ENCODE peak calls at places on chromosome 3, in five cellular contexts. M is sigmoid colon, Y is stomach, D is right lobe of liver, E is esophagus squamous epithelium. A is an unnamed sample.

GRCh38 chr3:36688815-36689214 is 75.5 kb downstream of the DCLK3 start:
- DNase-seq in E (no peak), M (no peak), D (no peak), Y (no peak), A (no peak)

GRCh38 chr3:194879126-194879887 is 193.6 kb downstream of the FAM43A start:
- DNase-seq in Y (no peak), E (no peak), D (no peak), M (no peak), A (no peak)

GRCh38 chr3:21561472-21561871 is 189.5 kb downstream of the ZNF385D start:
- DNase-seq in M (no peak), Y (no peak), D (no peak), E (no peak), A (no peak)

GRCh38 chr3:98977520-98977919 is 76.0 kb upstream of the DCBLD2 start:
- DNase-seq in Y (no peak), M (no peak), E (no peak), D (no peak), A (no peak)

GRCh38 chr3:59212128-59212764 is 162.4 kb upstream of the CFAP20DC start:
- DNase-seq in M (no peak), Y (no peak), E (no peak), D (no peak), A (no peak)

GRCh38 chr3:175716451-175716850 is 857.3 kb downstream of the NAALADL2 start:
- DNase-seq in Y (no peak), D (no peak), M (no peak), E (no peak), A (no peak)

GRCh38 chr3:63456901-63457300 is 178.8 kb downstream of the SYNPR start:
- DNase-seq in D (no peak), Y (no peak), M (no peak), E (no peak), A (no peak)

GRCh38 chr3:78972617-78973301 is 795.0 kb downstream of the ROBO1 start:
- DNase-seq in Y (no peak), D (no peak), E (no peak), M (no peak), A (no peak)

GRCh38 chr3:141412936-141413354 is 44.6 kb downstream of the ZBTB38 start:
- DNase-seq in Y (peak; percentile 93), M (peak; percentile 98), D (peak; percentile 95), E (peak; percentile 9), A (peak; percentile 79)

GRCh38 chr3:106692624-106693023 is 684.6 kb upstream of the CCDC54 start:
- DNase-seq in Y (no peak), M (no peak), E (no peak), D (no peak), A (no peak)

GRCh38 chr3:137163241-137163916 is 205.6 kb downstream of the IL20RB start:
- DNase-seq in D (no peak), M (no peak), Y (no peak), E (no peak), A (no peak)

GRCh38 chr3:128548426-128549282 is 55.7 kb upstream of the GATA2 start:
- DNase-seq in D (no peak), E (no peak), M (no peak), Y (peak; percentile 18), A (no peak)

GRCh38 chr3:128382221-128382807 is 84.4 kb downstream of the DNAJB8 start:
- DNase-seq in M (peak; percentile 84), Y (peak; percentile 77), E (no peak), D (peak; percentile 70), A (no peak)

GRCh38 chr3:84692261-84692660 is 266.5 kb upstream of the CADM2 start:
- DNase-seq in E (no peak), M (no peak), D (no peak), Y (no peak), A (no peak)

GRCh38 chr3:79521221-79521848 is 246.5 kb downstream of the ROBO1 start:
- DNase-seq in Y (no peak), D (no peak), M (no peak), E (no peak), A (no peak)

GRCh38 chr3:196821806-196822355 is 45.8 kb upstream of the SENP5 start:
- DNase-seq in D (no peak), Y (no peak), E (no peak), M (no peak), A (no peak)

GRCh38 chr3:9978664-9979349 is 7.8 kb downstream of the EMC3 start:
- DNase-seq in D (no peak), E (no peak), M (no peak), Y (no peak), A (no peak)
- TF ChIP-seq POLR2A in D (no peak), E (no peak), M (no peak), Y (no peak), A (no peak)

DNA sequence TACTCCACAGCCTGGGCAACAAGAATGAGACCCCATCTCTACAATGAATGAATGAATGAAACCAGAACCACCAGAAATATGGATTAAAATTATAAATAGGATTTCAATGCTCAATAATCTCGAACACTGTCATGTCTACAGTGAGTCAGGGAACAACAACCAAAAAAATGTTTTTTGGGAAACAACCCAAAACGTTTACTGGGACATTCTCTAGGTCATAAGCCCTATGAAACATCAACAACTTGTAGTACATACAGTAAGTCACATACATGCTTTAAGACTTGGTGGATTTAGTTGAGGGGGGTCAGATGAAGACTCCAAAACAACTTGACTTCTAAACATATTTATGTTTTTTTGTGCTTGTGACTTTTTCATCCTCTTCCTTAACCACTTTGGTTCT is 511.2 kb downstream of the FOXP1 start:
- DNase-seq in Y (no peak), D (no peak), E (no peak), M (no peak), A (no peak)
- H3K27ac ChIP-seq in Y (peak overlapping the region; percentile 92), D (no peak overlapping the region), E (peak overlapping the region; percentile 94), M (peak overlapping the region; percentile 92), A (no peak overlapping the region)

GRCh38 chr3:186014866-186015265 is 77.1 kb upstream of the TRA2B start:
- DNase-seq in M (no peak), D (no peak), Y (no peak), E (no peak), A (no peak)

GRCh38 chr3:186013312-186013711 is 75.5 kb upstream of the TRA2B start:
- DNase-seq in D (no peak), E (no peak), Y (no peak), M (no peak), A (no peak)

DNA sequence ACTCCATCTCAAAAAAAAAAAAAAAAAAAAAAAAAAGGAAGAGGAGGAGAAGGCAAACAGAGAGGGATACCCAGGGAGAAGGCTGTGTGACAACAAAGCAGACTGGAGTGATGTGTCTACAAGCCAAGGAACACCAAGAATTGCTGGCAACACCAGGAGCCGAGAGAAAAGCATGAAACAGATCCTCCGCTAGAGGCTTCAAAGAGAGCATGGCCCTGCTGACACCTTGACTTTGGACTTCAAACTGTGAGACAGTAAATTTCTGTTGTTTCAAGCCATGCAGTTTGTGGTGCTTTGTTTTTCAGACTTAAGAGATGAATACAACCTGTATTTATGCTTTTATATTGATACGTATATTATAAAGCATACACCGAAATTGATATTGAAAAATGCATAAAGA is 74.3 kb upstream of the TRA2B start:
- DNase-seq in Y (no peak), E (no peak), D (no peak), M (no peak), A (no peak)
- TF ChIP-seq CTCF in Y (no peak), E (no peak), D (no peak), M (no peak), A (peak; percentile 39)

GRCh38 chr3:13894096-13894811 is 14.4 kb upstream of the WNT7A start:
- DNase-seq in M (no peak), D (no peak), Y (no peak), E (no peak), A (no peak)

GRCh38 chr3:13896473-13897154 is 16.7 kb upstream of the WNT7A start:
- DNase-seq in M (peak; percentile 72), E (no peak), D (peak; percentile 68), Y (peak; percentile 63), A (peak; percentile 79)

GRCh38 chr3:13894812-13895154 is 14.9 kb upstream of the WNT7A start:
- DNase-seq in D (no peak), E (no peak), M (no peak), Y (no peak), A (no peak)

GRCh38 chr3:13892304-13892703 is 12.4 kb upstream of the WNT7A start:
- DNase-seq in Y (no peak), M (no peak), E (no peak), D (no peak), A (no peak)

DNA sequence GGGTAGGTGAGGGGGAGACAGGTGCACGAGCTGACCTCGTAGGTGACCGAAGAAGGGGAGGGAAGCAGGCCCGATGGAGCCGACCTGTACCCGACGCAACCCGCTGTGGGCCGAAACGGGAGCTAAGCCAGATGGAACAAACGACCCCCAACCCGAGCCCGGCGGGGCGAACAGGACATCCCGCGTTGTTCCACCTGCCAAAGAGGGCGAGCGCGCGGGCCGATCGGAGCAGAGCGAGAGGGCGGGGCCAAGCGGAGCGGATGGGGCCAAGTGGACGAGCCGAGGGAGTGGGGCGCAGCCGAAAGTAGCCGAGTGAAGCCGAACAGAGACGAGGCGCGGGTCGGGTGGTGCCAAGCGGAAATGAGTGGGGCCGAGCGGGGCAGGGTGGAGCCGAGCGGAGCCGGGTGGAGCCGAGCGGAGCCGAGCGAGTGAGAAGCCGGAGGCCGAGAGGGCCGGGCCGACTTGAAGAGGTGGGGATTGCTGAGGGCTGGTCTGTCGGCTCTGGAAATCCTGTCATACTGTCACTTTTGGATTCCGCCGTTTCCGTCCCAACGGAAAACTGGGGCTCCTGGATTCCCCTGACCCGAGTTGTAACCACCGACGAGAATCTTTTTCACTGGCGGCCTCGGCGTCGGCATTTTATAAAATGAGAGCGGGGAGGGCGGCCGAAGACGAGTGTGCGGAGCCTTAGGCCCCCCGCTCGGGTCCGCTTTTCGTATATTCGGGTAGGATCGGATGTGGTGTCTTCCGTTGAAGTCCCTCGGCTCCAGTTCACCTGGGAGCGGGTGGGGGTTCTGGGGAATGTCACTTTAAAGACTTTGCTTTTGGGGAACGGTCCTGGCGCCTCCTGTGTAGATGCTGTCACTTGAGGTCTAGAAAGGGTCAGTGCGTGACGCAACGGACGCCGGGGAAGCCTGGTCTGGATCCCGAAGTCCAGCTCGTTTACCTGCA is 15.6 kb upstream of the WNT7A start:
- DNase-seq in D (peak; percentile 95), M (peak; percentile 97), E (peak; percentile 55), Y (peak; percentile 96), A (peak; percentile 83)
- TF ChIP-seq POLR2A in D (peak; percentile 61), M (no peak), E (peak; percentile 69), Y (no peak), A (peak; percentile 66)

GRCh38 chr3:129596194-129597086 is 10.0 kb downstream of the PLXND1 start:
- DNase-seq in E (no peak), Y (no peak), M (peak; percentile 93), D (peak; percentile 69), A (no peak)
- H3K27ac ChIP-seq in E (peak overlapping the region; percentile 92), Y (peak overlapping the region; percentile 87), M (peak overlapping the region; percentile 79), D (peak overlapping the region; percentile 24), A (peak overlapping the region; percentile 67)

DNA sequence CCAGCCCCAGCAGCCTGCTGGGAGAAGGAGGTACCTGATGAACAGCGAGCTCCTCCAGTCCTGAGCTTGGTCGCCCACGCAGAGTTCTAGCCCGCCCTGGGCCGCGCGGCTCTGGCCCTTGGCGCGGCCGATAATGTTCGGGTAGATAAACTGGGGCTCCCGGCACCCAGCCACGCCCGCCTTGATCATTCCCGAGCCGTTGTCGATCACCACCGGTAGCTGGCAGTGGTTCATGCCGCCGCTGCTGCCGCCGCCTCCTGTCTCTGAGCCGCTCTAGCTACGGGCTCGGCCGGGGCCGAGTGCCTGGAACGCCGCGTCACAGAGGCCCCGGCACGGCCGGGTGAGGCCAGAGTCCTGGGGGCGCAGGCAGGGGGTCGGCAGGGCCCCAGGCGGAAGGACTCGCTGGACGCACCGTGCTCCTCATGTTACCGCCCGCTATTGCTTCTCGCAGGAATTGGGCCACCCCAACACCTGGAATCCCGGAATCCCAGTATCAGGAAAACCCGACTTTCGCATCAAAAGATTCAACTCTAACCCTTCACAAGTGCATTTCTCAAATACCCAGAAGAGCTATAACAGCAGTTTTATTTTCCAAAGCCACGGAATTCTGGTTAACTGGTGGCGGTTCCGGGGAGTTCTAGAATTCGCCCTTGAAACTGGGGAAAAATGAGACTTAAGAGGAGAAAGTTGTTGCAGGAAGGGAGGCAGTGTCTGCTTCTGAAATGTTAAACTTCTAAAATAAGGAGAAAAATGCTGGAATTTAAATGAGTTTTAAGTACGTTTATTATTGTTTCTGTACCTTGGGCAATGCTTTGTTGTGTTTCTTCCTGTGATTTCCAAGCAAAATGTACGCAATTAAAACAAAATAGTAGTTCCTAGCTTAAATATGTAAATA is at the start of gene ACTRT3:
- DNase-seq in D (peak; percentile 78), Y (peak; percentile 76), E (peak; percentile 15), M (peak; percentile 79), A (peak; percentile 88)
- TF ChIP-seq CTCF in D (no peak), Y (no peak), E (no peak), M (no peak), A (no peak)